ENCODE peak calls at places on chromosome 4, in nine cellular contexts. One of them, this sample, is unnamed. For H3K4me1, the result is how much of the 10 kb centered on the place peaks cover.

GRCh38 chr4:185817403-185817818 is 5.4 kb upstream of the SORBS2 start:
- DNase-seq in neural progenitor cell: no peak
- DNase-seq in hepatocyte: peak
- DNase-seq in HCT116: no peak
- DNase-seq in DND-41: no peak
- DNase-seq in GM12878: no peak
- DNase-seq in PC-3: no peak
- DNase-seq in mammary epithelial cell: no peak
- DNase-seq in GM23338: no peak
- DNase-seq in this sample: no peak

GRCh38 chr4:166202991-166203390 is 330.0 kb downstream of the TLL1 start:
- DNase-seq in neural progenitor cell: peak
- DNase-seq in mammary epithelial cell: no peak
- DNase-seq in GM12878: no peak
- DNase-seq in hepatocyte: no peak
- DNase-seq in PC-3: no peak
- DNase-seq in HCT116: no peak
- DNase-seq in GM23338: no peak
- DNase-seq in DND-41: no peak
- DNase-seq in this sample: no peak

GRCh38 chr4:74367656-74368055 is 2.7 kb downstream of the EREG start:
- DNase-seq in mammary epithelial cell: no peak
- DNase-seq in PC-3: peak
- DNase-seq in GM12878: no peak
- DNase-seq in neural progenitor cell: no peak
- DNase-seq in hepatocyte: no peak
- DNase-seq in GM23338: no peak
- DNase-seq in DND-41: no peak
- DNase-seq in HCT116: no peak
- DNase-seq in this sample: no peak

GRCh38 chr4:169148851-169149250 is 121.9 kb downstream of the SH3RF1 start:
- DNase-seq in GM23338: no peak
- DNase-seq in neural progenitor cell: no peak
- DNase-seq in hepatocyte: no peak
- DNase-seq in GM12878: no peak
- DNase-seq in DND-41: no peak
- DNase-seq in PC-3: no peak
- DNase-seq in mammary epithelial cell: no peak
- DNase-seq in HCT116: no peak
- DNase-seq in this sample: no peak

GRCh38 chr4:7323872-7324650 is 110.7 kb downstream of the PSAPL1 start:
- DNase-seq in HCT116: peak
- DNase-seq in PC-3: no peak
- DNase-seq in hepatocyte: no peak
- DNase-seq in DND-41: no peak
- DNase-seq in GM23338: no peak
- DNase-seq in mammary epithelial cell: peak
- DNase-seq in neural progenitor cell: peak
- DNase-seq in GM12878: no peak
- DNase-seq in this sample: no peak

GRCh38 chr4:65510976-65511375 is 159.3 kb downstream of the EPHA5 start:
- DNase-seq in neural progenitor cell: no peak
- DNase-seq in DND-41: no peak
- DNase-seq in GM23338: no peak
- DNase-seq in mammary epithelial cell: peak
- DNase-seq in hepatocyte: no peak
- DNase-seq in GM12878: no peak
- DNase-seq in PC-3: peak
- DNase-seq in HCT116: no peak
- DNase-seq in this sample: no peak

GRCh38 chr4:175435437-175435836 is 376.6 kb downstream of the GPM6A start:
- DNase-seq in GM23338: no peak
- DNase-seq in PC-3: no peak
- DNase-seq in DND-41: peak
- DNase-seq in neural progenitor cell: peak
- DNase-seq in HCT116: no peak
- DNase-seq in mammary epithelial cell: no peak
- DNase-seq in GM12878: no peak
- DNase-seq in hepatocyte: no peak
- DNase-seq in this sample: peak

GRCh38 chr4:140641789-140642439 is 73.2 kb upstream of the UCP1 start:
- DNase-seq in mammary epithelial cell: peak
- DNase-seq in DND-41: no peak
- DNase-seq in HCT116: no peak
- DNase-seq in hepatocyte: peak
- DNase-seq in neural progenitor cell: peak
- DNase-seq in GM12878: no peak
- DNase-seq in PC-3: no peak
- DNase-seq in GM23338: peak
- DNase-seq in this sample: no peak

GRCh38 chr4:32789026-32789608 is 2068.9 kb downstream of the PCDH7 start:
- DNase-seq in PC-3: peak
- DNase-seq in neural progenitor cell: no peak
- DNase-seq in GM12878: no peak
- DNase-seq in GM23338: no peak
- DNase-seq in hepatocyte: peak
- DNase-seq in mammary epithelial cell: peak
- DNase-seq in DND-41: no peak
- DNase-seq in HCT116: no peak
- DNase-seq in this sample: peak

GRCh38 chr4:128528177-128528576 is 240.6 kb upstream of the PGRMC2 start:
- DNase-seq in neural progenitor cell: no peak
- DNase-seq in DND-41: no peak
- DNase-seq in GM12878: no peak
- DNase-seq in HCT116: no peak
- DNase-seq in mammary epithelial cell: no peak
- DNase-seq in PC-3: no peak
- DNase-seq in GM23338: no peak
- DNase-seq in hepatocyte: no peak
- DNase-seq in this sample: no peak

GRCh38 chr4:168932138-168932537 is 77.9 kb downstream of the CBR4 start:
- DNase-seq in GM23338: no peak
- DNase-seq in hepatocyte: no peak
- DNase-seq in HCT116: no peak
- DNase-seq in DND-41: no peak
- DNase-seq in GM12878: no peak
- DNase-seq in neural progenitor cell: no peak
- DNase-seq in PC-3: no peak
- DNase-seq in mammary epithelial cell: no peak
- DNase-seq in this sample: no peak

DNA sequence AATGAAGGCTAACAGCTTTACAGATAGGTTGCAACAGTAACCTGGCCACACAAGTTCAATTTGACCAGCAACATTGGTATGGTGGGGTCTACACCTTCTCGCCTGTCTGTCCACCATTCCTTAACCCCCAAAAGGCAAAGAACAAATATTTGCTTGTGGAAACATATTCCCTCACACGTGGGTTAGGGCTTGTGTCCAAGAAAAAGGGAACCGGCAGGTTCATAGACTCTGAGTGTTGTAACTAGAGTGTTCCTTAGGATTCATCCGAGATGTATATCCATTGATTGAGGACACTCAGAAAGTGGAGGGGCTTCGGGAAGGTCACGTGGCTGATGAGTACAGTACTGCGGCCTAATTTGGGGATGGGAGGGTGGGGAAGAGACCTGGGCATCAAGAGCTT is 54.1 kb downstream of the C4orf51 start:
- DNase-seq in DND-41: no peak
- DNase-seq in neural progenitor cell: no peak
- DNase-seq in PC-3: peak
- DNase-seq in GM12878: no peak
- DNase-seq in hepatocyte: no peak
- DNase-seq in mammary epithelial cell: no peak
- DNase-seq in HCT116: no peak
- DNase-seq in GM23338: no peak
- DNase-seq in this sample: no peak
- H3K27ac ChIP-seq in DND-41: no peak
- H3K27ac ChIP-seq in neural progenitor cell: no peak
- H3K27ac ChIP-seq in PC-3: peak
- H3K27ac ChIP-seq in GM12878: no peak
- H3K27ac ChIP-seq in hepatocyte: peak
- H3K27ac ChIP-seq in mammary epithelial cell: peak
- H3K27ac ChIP-seq in HCT116: no peak
- H3K27ac ChIP-seq in GM23338: peak
- H3K27ac ChIP-seq in this sample: no peak

DNA sequence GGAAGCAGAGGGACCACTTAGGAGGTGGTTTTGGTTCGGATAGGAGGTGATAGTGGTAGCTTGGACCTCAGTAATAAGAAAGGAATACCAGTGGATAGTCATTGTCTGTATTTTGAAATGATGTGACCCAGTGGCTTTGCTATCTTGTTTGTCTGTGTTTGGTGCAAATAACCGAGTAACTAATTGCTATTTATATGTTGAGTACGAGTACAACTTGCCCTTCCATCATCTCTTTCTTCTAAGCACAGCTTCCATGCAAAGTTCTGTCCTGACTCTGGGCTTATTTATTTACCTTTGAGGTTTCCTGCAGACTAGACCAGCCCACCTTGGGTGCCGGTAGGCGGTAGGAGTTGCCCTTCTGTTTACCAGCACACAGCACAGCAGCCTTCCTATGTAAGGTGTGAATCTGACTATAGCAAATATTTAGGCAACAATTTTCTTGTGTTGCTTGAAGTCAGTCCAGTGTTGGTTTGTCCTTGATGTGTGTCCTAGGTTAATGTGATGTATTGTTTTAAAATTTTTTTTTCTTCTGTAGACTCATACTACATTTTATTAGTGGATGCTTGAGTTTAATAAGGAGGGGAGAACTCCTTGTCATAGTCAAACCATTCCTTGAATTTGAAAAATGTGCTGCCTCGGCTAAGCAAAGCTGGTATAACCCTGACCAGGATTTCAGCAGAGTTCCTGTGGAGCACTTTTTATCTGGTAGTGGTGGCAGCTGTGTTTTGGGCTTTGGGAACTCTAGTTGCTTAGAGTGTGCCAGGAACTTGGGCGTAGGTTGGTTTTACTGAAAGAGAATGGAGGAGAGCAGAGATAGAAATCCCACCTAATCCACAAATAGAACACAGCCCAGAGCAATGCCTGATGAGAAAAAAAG is 21.9 kb downstream of the PTTG2 start:
- DNase-seq in GM12878: no peak
- DNase-seq in mammary epithelial cell: no peak
- DNase-seq in DND-41: no peak
- DNase-seq in GM23338: no peak
- DNase-seq in hepatocyte: no peak
- DNase-seq in PC-3: peak
- DNase-seq in neural progenitor cell: no peak
- DNase-seq in HCT116: no peak
- DNase-seq in this sample: no peak
- H3K4me1 ChIP-seq in GM12878: under half
- H3K4me1 ChIP-seq in mammary epithelial cell: under half
- H3K4me1 ChIP-seq in DND-41: under half
- H3K4me1 ChIP-seq in GM23338: under half
- H3K4me1 ChIP-seq in hepatocyte: under half
- H3K4me1 ChIP-seq in PC-3: under half
- H3K4me1 ChIP-seq in neural progenitor cell: under half
- H3K4me1 ChIP-seq in HCT116: under half
- H3K4me1 ChIP-seq in this sample: under half

GRCh38 chr4:84492737-84493091 is 6.4 kb downstream of the NKX6-1 start:
- DNase-seq in hepatocyte: no peak
- DNase-seq in GM12878: no peak
- DNase-seq in GM23338: peak
- DNase-seq in HCT116: no peak
- DNase-seq in PC-3: no peak
- DNase-seq in mammary epithelial cell: no peak
- DNase-seq in neural progenitor cell: peak
- DNase-seq in DND-41: no peak
- DNase-seq in this sample: no peak

GRCh38 chr4:84493092-84493850 is 5.8 kb downstream of the NKX6-1 start:
- DNase-seq in neural progenitor cell: peak
- DNase-seq in GM23338: peak
- DNase-seq in GM12878: no peak
- DNase-seq in hepatocyte: peak
- DNase-seq in PC-3: no peak
- DNase-seq in mammary epithelial cell: no peak
- DNase-seq in DND-41: no peak
- DNase-seq in HCT116: no peak
- DNase-seq in this sample: no peak

GRCh38 chr4:84490663-84491062 is 8.4 kb downstream of the NKX6-1 start:
- DNase-seq in mammary epithelial cell: no peak
- DNase-seq in PC-3: no peak
- DNase-seq in GM23338: no peak
- DNase-seq in hepatocyte: no peak
- DNase-seq in HCT116: no peak
- DNase-seq in neural progenitor cell: no peak
- DNase-seq in GM12878: no peak
- DNase-seq in DND-41: no peak
- DNase-seq in this sample: no peak

GRCh38 chr4:84491420-84491819 is 7.7 kb downstream of the NKX6-1 start:
- DNase-seq in DND-41: no peak
- DNase-seq in PC-3: no peak
- DNase-seq in neural progenitor cell: peak
- DNase-seq in GM12878: no peak
- DNase-seq in GM23338: peak
- DNase-seq in mammary epithelial cell: no peak
- DNase-seq in HCT116: no peak
- DNase-seq in hepatocyte: no peak
- DNase-seq in this sample: no peak

GRCh38 chr4:84492290-84492689 is 6.8 kb downstream of the NKX6-1 start:
- DNase-seq in hepatocyte: no peak
- DNase-seq in HCT116: no peak
- DNase-seq in GM23338: peak
- DNase-seq in PC-3: no peak
- DNase-seq in neural progenitor cell: no peak
- DNase-seq in DND-41: no peak
- DNase-seq in mammary epithelial cell: no peak
- DNase-seq in GM12878: no peak
- DNase-seq in this sample: no peak
- TF ChIP-seq EZH2 in hepatocyte: no peak
- TF ChIP-seq EZH2 in HCT116: no peak
- TF ChIP-seq EZH2 in GM23338: no peak
- TF ChIP-seq EZH2 in PC-3: no peak
- TF ChIP-seq EZH2 in neural progenitor cell: no peak
- TF ChIP-seq EZH2 in DND-41: no peak
- TF ChIP-seq EZH2 in mammary epithelial cell: no peak
- TF ChIP-seq EZH2 in GM12878: no peak
- TF ChIP-seq EZH2 in this sample: no peak

GRCh38 chr4:91285485-91285884 is 1018.3 kb upstream of the GRID2 start:
- DNase-seq in HCT116: no peak
- DNase-seq in GM23338: no peak
- DNase-seq in neural progenitor cell: no peak
- DNase-seq in mammary epithelial cell: no peak
- DNase-seq in hepatocyte: no peak
- DNase-seq in GM12878: no peak
- DNase-seq in DND-41: no peak
- DNase-seq in PC-3: no peak
- DNase-seq in this sample: no peak

GRCh38 chr4:91283726-91284125 is 1020.0 kb upstream of the GRID2 start:
- DNase-seq in neural progenitor cell: no peak
- DNase-seq in hepatocyte: no peak
- DNase-seq in DND-41: no peak
- DNase-seq in GM23338: no peak
- DNase-seq in HCT116: no peak
- DNase-seq in GM12878: no peak
- DNase-seq in PC-3: no peak
- DNase-seq in mammary epithelial cell: no peak
- DNase-seq in this sample: no peak

GRCh38 chr4:91284480-91284879 is 1019.3 kb upstream of the GRID2 start:
- DNase-seq in GM12878: no peak
- DNase-seq in hepatocyte: no peak
- DNase-seq in DND-41: no peak
- DNase-seq in neural progenitor cell: no peak
- DNase-seq in PC-3: no peak
- DNase-seq in mammary epithelial cell: no peak
- DNase-seq in HCT116: no peak
- DNase-seq in GM23338: no peak
- DNase-seq in this sample: no peak

GRCh38 chr4:91288702-91289311 is 1015.0 kb upstream of the GRID2 start:
- DNase-seq in HCT116: no peak
- DNase-seq in GM23338: peak
- DNase-seq in PC-3: no peak
- DNase-seq in neural progenitor cell: no peak
- DNase-seq in GM12878: no peak
- DNase-seq in mammary epithelial cell: no peak
- DNase-seq in DND-41: no peak
- DNase-seq in hepatocyte: no peak
- DNase-seq in this sample: no peak
- H3K27ac ChIP-seq in HCT116: no peak
- H3K27ac ChIP-seq in GM23338: no peak
- H3K27ac ChIP-seq in PC-3: no peak
- H3K27ac ChIP-seq in neural progenitor cell: no peak
- H3K27ac ChIP-seq in GM12878: no peak
- H3K27ac ChIP-seq in mammary epithelial cell: no peak
- H3K27ac ChIP-seq in DND-41: no peak
- H3K27ac ChIP-seq in hepatocyte: no peak
- H3K27ac ChIP-seq in this sample: no peak